ENCODE peak calls at places on chromosomes 2 and 18, in four cellular contexts. One of them, this sample, is unnamed.

GRCh38 chr18:57194622-57195021 is 47.7 kb downstream of the BOD1L2 start:
- DNase-seq in fibroblast of mammary gland: no peak
- DNase-seq in hepatocyte: no peak
- DNase-seq in heart left ventricle: no peak
- DNase-seq in this sample: no peak

GRCh38 chr2:108583903-108584520 is 49.7 kb downstream of the LIMS1 start:
- DNase-seq in fibroblast of mammary gland: peak; percentile 86
- DNase-seq in hepatocyte: peak; percentile 88
- DNase-seq in heart left ventricle: peak; percentile 59
- DNase-seq in this sample: peak; percentile 71

GRCh38 chr18:22342625-22343024 is 75.1 kb downstream of the CTAGE1 start:
- DNase-seq in fibroblast of mammary gland: peak; percentile 59
- DNase-seq in hepatocyte: peak; percentile 52
- DNase-seq in heart left ventricle: peak; percentile 50
- DNase-seq in this sample: no peak

GRCh38 chr2:175062787-175063585 is 57.8 kb upstream of the CHN1 start:
- DNase-seq in fibroblast of mammary gland: no peak
- DNase-seq in hepatocyte: peak; percentile 58
- DNase-seq in heart left ventricle: no peak
- DNase-seq in this sample: no peak

GRCh38 chr18:69402219-69402989 is 1.7 kb downstream of the DOK6 start:
- DNase-seq in fibroblast of mammary gland: no peak
- DNase-seq in hepatocyte: peak; percentile 16
- DNase-seq in heart left ventricle: no peak
- DNase-seq in this sample: no peak

GRCh38 chr2:184920451-184920965 is 322.2 kb downstream of the ZNF804A start:
- DNase-seq in fibroblast of mammary gland: no peak
- DNase-seq in hepatocyte: peak; percentile 9
- DNase-seq in heart left ventricle: no peak
- DNase-seq in this sample: no peak

GRCh38 chr18:43113220-43113895 is 2.1 kb downstream of the RIT2 start:
- DNase-seq in fibroblast of mammary gland: no peak
- DNase-seq in hepatocyte: no peak
- DNase-seq in heart left ventricle: no peak
- DNase-seq in this sample: no peak

GRCh38 chr2:179711375-179711774 is 150.0 kb downstream of the ZNF385B start:
- DNase-seq in fibroblast of mammary gland: no peak
- DNase-seq in hepatocyte: peak; percentile 7
- DNase-seq in heart left ventricle: no peak
- DNase-seq in this sample: peak; percentile 70

GRCh38 chr2:32858713-32859112 is 88.0 kb upstream of the LTBP1 start:
- DNase-seq in fibroblast of mammary gland: no peak
- DNase-seq in hepatocyte: no peak
- DNase-seq in heart left ventricle: no peak
- DNase-seq in this sample: no peak

GRCh38 chr2:37020887-37021796 is 54.8 kb upstream of the STRN start:
- DNase-seq in fibroblast of mammary gland: peak; percentile 56
- DNase-seq in hepatocyte: no peak
- DNase-seq in heart left ventricle: no peak
- DNase-seq in this sample: no peak

GRCh38 chr2:76204048-76204447 is 493.3 kb upstream of the GCFC2 start:
- DNase-seq in fibroblast of mammary gland: no peak
- DNase-seq in hepatocyte: no peak
- DNase-seq in heart left ventricle: no peak
- DNase-seq in this sample: no peak

GRCh38 chr2:71787476-71788185 is 334.3 kb downstream of the DYSF start:
- DNase-seq in fibroblast of mammary gland: no peak
- DNase-seq in hepatocyte: no peak
- DNase-seq in heart left ventricle: no peak
- DNase-seq in this sample: no peak

GRCh38 chr2:109545828-109546713 is 67.7 kb downstream of the SEPTIN10 start:
- DNase-seq in fibroblast of mammary gland: peak; percentile 58
- DNase-seq in hepatocyte: peak; percentile 78
- DNase-seq in heart left ventricle: peak; percentile 41
- DNase-seq in this sample: peak; percentile 60

GRCh38 chr2:145283131-145283530 is 763.2 kb upstream of the ZEB2 start:
- DNase-seq in fibroblast of mammary gland: no peak
- DNase-seq in hepatocyte: no peak
- DNase-seq in heart left ventricle: no peak
- DNase-seq in this sample: no peak

GRCh38 chr2:171319164-171319810 is 114.5 kb downstream of the METTL8 start:
- DNase-seq in fibroblast of mammary gland: peak; percentile 56
- DNase-seq in hepatocyte: no peak
- DNase-seq in heart left ventricle: no peak
- DNase-seq in this sample: no peak

GRCh38 chr2:143906850-143907249 is 613.1 kb downstream of the ZEB2 start:
- DNase-seq in fibroblast of mammary gland: no peak
- DNase-seq in hepatocyte: no peak
- DNase-seq in heart left ventricle: no peak
- DNase-seq in this sample: no peak

GRCh38 chr2:34340307-34340706 is 741.2 kb upstream of the FAM98A start:
- DNase-seq in fibroblast of mammary gland: no peak
- DNase-seq in hepatocyte: no peak
- DNase-seq in heart left ventricle: no peak
- DNase-seq in this sample: no peak

GRCh38 chr2:237282568-237283128 is 131.3 kb downstream of the COL6A3 start:
- DNase-seq in fibroblast of mammary gland: peak; percentile 95
- DNase-seq in hepatocyte: no peak
- DNase-seq in heart left ventricle: peak; percentile 45
- DNase-seq in this sample: no peak

GRCh38 chr18:35466334-35466733 is 31.4 kb downstream of the INO80C start:
- DNase-seq in fibroblast of mammary gland: no peak
- DNase-seq in hepatocyte: no peak
- DNase-seq in heart left ventricle: no peak
- DNase-seq in this sample: no peak

GRCh38 chr2:215028231-215028630 is 110.2 kb downstream of the ABCA12 start:
- DNase-seq in fibroblast of mammary gland: peak; percentile 38
- DNase-seq in hepatocyte: no peak
- DNase-seq in heart left ventricle: no peak
- DNase-seq in this sample: no peak

GRCh38 chr2:74957886-74958276 is 562 bp upstream of the POLE4 start:
- DNase-seq in fibroblast of mammary gland: peak; percentile 41
- DNase-seq in hepatocyte: no peak
- DNase-seq in heart left ventricle: no peak
- DNase-seq in this sample: no peak

GRCh38 chr2:2547451-2547850 is 216.4 kb upstream of the MYT1L start:
- DNase-seq in fibroblast of mammary gland: no peak
- DNase-seq in hepatocyte: no peak
- DNase-seq in heart left ventricle: no peak
- DNase-seq in this sample: no peak

GRCh38 chr2:68908392-68908970 is 37.3 kb upstream of the BMP10 start:
- DNase-seq in fibroblast of mammary gland: peak; percentile 61
- DNase-seq in hepatocyte: peak; percentile 37
- DNase-seq in heart left ventricle: peak; percentile 69
- DNase-seq in this sample: peak; percentile 43

GRCh38 chr2:227817940-227818568 is 4.4 kb downstream of the CCL20 start:
- DNase-seq in fibroblast of mammary gland: peak; percentile 100
- DNase-seq in hepatocyte: peak; percentile 93
- DNase-seq in heart left ventricle: peak; percentile 95
- DNase-seq in this sample: no peak

GRCh38 chr2:85988914-85989270 is 100.1 kb upstream of the ST3GAL5 start:
- DNase-seq in fibroblast of mammary gland: no peak
- DNase-seq in hepatocyte: no peak
- DNase-seq in heart left ventricle: no peak
- DNase-seq in this sample: no peak

GRCh38 chr2:11610624-11611242 is 59.3 kb downstream of the NTSR2 start:
- DNase-seq in fibroblast of mammary gland: no peak
- DNase-seq in hepatocyte: no peak
- DNase-seq in heart left ventricle: no peak
- DNase-seq in this sample: no peak

GRCh38 chr2:73993799-73994543 is 9.3 kb downstream of the TET3 start:
- DNase-seq in fibroblast of mammary gland: no peak
- DNase-seq in hepatocyte: no peak
- DNase-seq in heart left ventricle: no peak
- DNase-seq in this sample: no peak

GRCh38 chr2:207256476-207257207 is 90.9 kb upstream of the KLF7 start:
- DNase-seq in fibroblast of mammary gland: peak; percentile 65
- DNase-seq in hepatocyte: no peak
- DNase-seq in heart left ventricle: no peak
- DNase-seq in this sample: no peak

GRCh38 chr2:165105911-165106310 is 97.9 kb downstream of the SCN3A start:
- DNase-seq in fibroblast of mammary gland: peak; percentile 2
- DNase-seq in hepatocyte: no peak
- DNase-seq in heart left ventricle: no peak
- DNase-seq in this sample: no peak

GRCh38 chr2:238092486-238093035 is 7.6 kb upstream of the ESPNL start:
- DNase-seq in fibroblast of mammary gland: no peak
- DNase-seq in hepatocyte: no peak
- DNase-seq in heart left ventricle: no peak
- DNase-seq in this sample: no peak

GRCh38 chr2:51649366-51649765 is 617.4 kb upstream of the NRXN1 start:
- DNase-seq in fibroblast of mammary gland: no peak
- DNase-seq in hepatocyte: no peak
- DNase-seq in heart left ventricle: no peak
- DNase-seq in this sample: no peak
- TF ChIP-seq CTCF in fibroblast of mammary gland: no peak
- TF ChIP-seq CTCF in hepatocyte: peak; percentile 9
- TF ChIP-seq CTCF in heart left ventricle: no peak
- TF ChIP-seq CTCF in this sample: no peak

DNA sequence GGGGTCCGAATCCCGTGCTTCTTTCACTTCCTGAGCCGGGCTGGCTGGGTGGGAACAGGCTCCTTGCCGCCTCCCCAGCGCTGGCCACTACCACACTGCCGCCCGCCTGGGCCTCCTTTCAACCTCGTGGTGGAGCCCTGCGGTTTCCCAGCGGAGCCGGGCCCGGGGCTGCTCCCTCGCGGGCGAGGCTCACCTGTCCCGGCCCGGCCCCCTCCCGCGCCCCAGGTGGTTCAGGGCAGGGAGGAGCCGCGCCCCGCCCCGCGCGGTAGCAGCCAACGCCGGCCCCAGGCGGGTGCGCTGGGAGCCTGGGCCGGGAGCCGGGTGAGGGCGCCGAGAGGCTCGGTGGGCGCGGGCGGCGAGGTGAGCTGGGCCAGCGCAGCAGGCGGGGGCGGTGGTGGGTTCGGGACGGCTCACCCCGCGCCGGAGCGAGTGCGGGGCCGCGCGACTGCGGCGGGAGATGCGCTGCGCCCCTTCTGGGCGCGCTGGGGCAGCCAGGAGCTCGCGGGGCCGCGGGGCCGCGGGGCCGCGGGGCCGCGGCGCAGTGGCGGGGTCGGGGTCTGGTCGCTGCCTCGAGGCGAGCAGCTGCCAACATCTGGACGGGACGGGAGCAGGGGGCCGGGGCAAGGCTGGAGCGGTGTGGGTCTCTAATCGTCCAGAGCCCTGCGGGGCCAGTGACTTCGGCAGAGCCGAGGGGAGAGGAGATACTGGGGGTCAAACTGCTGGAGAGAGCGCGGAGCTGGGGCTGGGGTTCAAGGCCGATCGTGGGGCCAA is at the start of gene LYPD6B:
- DNase-seq in fibroblast of mammary gland: no peak
- DNase-seq in hepatocyte: peak; percentile 84
- DNase-seq in heart left ventricle: no peak
- DNase-seq in this sample: peak; percentile 92
- H3K4me3 ChIP-seq in fibroblast of mammary gland: no peak within 1 kb of the TSS
- H3K4me3 ChIP-seq in hepatocyte: peak within 1 kb of the TSS; percentile 61
- H3K4me3 ChIP-seq in heart left ventricle: no peak within 1 kb of the TSS
- H3K4me3 ChIP-seq in this sample: peak within 1 kb of the TSS; percentile 86

GRCh38 chr2:141911485-141912066 is 219.2 kb downstream of the LRP1B start:
- DNase-seq in fibroblast of mammary gland: peak; percentile 24
- DNase-seq in hepatocyte: peak; percentile 62
- DNase-seq in heart left ventricle: no peak
- DNase-seq in this sample: no peak
- TF ChIP-seq CTCF in fibroblast of mammary gland: peak; percentile 32
- TF ChIP-seq CTCF in hepatocyte: peak; percentile 36
- TF ChIP-seq CTCF in heart left ventricle: no peak
- TF ChIP-seq CTCF in this sample: peak; percentile 30

DNA sequence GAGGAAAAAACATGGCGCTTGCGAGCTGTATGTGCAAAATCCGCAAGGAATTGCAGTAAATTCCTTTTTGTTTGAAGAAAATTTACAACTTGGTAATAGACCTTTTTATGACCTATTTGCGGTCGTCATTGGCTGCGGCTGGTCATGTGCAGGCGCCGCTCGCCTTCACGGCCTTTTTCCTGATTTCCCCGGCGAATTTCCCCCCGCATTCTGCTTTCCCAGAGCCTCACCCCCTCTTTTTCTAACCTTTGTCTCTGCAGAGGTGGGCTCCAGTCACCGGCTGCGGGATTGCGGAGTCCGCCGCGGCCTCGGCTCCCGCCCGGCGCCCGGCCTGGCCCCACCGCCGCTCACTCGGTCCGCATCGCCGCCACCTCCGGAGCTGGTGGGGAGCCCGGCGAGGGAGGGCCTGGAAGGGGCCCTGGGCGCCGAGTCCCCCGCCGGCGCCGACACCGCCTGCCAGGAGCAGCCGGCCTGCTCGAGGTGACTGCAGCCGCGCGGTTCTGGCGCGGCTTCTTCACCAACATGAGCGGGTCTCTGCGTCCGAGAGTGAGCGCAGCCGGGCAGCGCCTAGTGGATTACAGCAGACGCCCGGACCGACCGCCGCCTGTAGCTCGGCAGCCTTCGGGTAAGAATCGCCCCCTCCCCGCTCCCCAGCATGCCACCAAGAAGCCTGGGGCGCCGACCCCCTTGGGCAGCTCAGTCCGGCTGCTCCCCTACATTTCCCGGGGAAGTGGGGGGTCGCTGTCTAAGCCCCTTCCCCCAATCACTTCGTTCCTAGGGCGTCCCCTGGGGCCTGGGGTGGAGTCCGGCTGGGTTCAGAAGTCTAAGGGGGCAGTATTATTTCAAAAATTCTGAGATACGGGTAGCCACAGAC is 7.1 kb downstream of the HOXD8 start:
- DNase-seq in fibroblast of mammary gland: peak; percentile 79
- DNase-seq in hepatocyte: peak; percentile 54
- DNase-seq in heart left ventricle: no peak
- DNase-seq in this sample: peak; percentile 52
- H3K4me3 ChIP-seq in fibroblast of mammary gland: peak overlapping the region; percentile 78
- H3K4me3 ChIP-seq in hepatocyte: peak overlapping the region; percentile 67
- H3K4me3 ChIP-seq in heart left ventricle: peak overlapping the region; percentile 58
- H3K4me3 ChIP-seq in this sample: peak overlapping the region; percentile 52

GRCh38 chr18:63073481-63073880 is 246.1 kb downstream of the BCL2 start:
- DNase-seq in fibroblast of mammary gland: no peak
- DNase-seq in hepatocyte: no peak
- DNase-seq in heart left ventricle: no peak
- DNase-seq in this sample: peak; percentile 38

GRCh38 chr18:63071566-63072175 is 247.9 kb downstream of the BCL2 start:
- DNase-seq in fibroblast of mammary gland: no peak
- DNase-seq in hepatocyte: no peak
- DNase-seq in heart left ventricle: no peak
- DNase-seq in this sample: no peak

GRCh38 chr18:63070750-63071502 is 248.6 kb downstream of the BCL2 start:
- DNase-seq in fibroblast of mammary gland: no peak
- DNase-seq in hepatocyte: peak; percentile 48
- DNase-seq in heart left ventricle: no peak
- DNase-seq in this sample: peak; percentile 61

GRCh38 chr18:63078471-63078870 is 241.1 kb downstream of the BCL2 start:
- DNase-seq in fibroblast of mammary gland: no peak
- DNase-seq in hepatocyte: no peak
- DNase-seq in heart left ventricle: no peak
- DNase-seq in this sample: no peak

GRCh38 chr18:63074987-63075404 is 244.6 kb downstream of the BCL2 start:
- DNase-seq in fibroblast of mammary gland: peak; percentile 20
- DNase-seq in hepatocyte: peak; percentile 85
- DNase-seq in heart left ventricle: peak; percentile 84
- DNase-seq in this sample: peak; percentile 75
- TF ChIP-seq CTCF in fibroblast of mammary gland: no peak
- TF ChIP-seq CTCF in hepatocyte: no peak
- TF ChIP-seq CTCF in heart left ventricle: no peak
- TF ChIP-seq CTCF in this sample: no peak

GRCh38 chr18:805008-805754 is 6.9 kb downstream of the YES1 start:
- DNase-seq in fibroblast of mammary gland: no peak
- DNase-seq in hepatocyte: no peak
- DNase-seq in heart left ventricle: no peak
- DNase-seq in this sample: no peak
- H3K4me3 ChIP-seq in fibroblast of mammary gland: no peak overlapping the region
- H3K4me3 ChIP-seq in hepatocyte: no peak overlapping the region
- H3K4me3 ChIP-seq in heart left ventricle: no peak overlapping the region
- H3K4me3 ChIP-seq in this sample: no peak overlapping the region

This sample was measured in Caco-2.